ENCODE peak calls at places on chromosomes 3 and 15, in five cellular contexts. F, B, T, X and O are unnamed samples.
A peak's percentile ranks its signal among the peaks of the same experiment; 100 is the strongest.

GRCh38 chr3:58965870-58966269 is 84.0 kb downstream of the CFAP20DC start:
- DNase-seq in T (no peak), B (no peak), X (no peak), F (no peak), O (no peak)

GRCh38 chr15:66802087-66803001 is 100.3 kb downstream of the SMAD6 start:
- DNase-seq in X (peak; percentile 41), F (no peak), B (no peak), T (peak; percentile 24), O (no peak)

GRCh38 chr3:9951962-9952805 is at the start of gene PRRT3:
- DNase-seq in B (peak; percentile 80), X (peak; percentile 61), T (peak; percentile 65), F (no peak), O (peak; percentile 33)

GRCh38 chr3:137764563-137765309 is 621 bp downstream of the SOX14 start:
- DNase-seq in X (no peak), F (no peak), T (no peak), B (no peak), O (no peak)

GRCh38 chr15:48645558-48646330 is at the start of gene FBN1:
- DNase-seq in F (peak; percentile 1), B (peak; percentile 91), X (peak; percentile 90), T (peak; percentile 85), O (no peak)

GRCh38 chr15:73273181-73274002 is 95.4 kb downstream of the HCN4 start:
- DNase-seq in X (peak; percentile 66), B (no peak), F (peak; percentile 33), T (peak; percentile 88), O (peak; percentile 53)

GRCh38 chr3:14203521-14204079 is 25.0 kb downstream of the LSM3 start:
- DNase-seq in F (peak; percentile 41), B (no peak), X (peak; percentile 76), T (peak; percentile 81), O (peak; percentile 42)

GRCh38 chr15:74226761-74227540 is 9.2 kb upstream of the CCDC33 start:
- DNase-seq in X (no peak), T (no peak), B (no peak), F (no peak), O (no peak)

GRCh38 chr3:15431256-15431837 is 3.9 kb downstream of the EAF1 start:
- DNase-seq in F (no peak), B (no peak), T (no peak), X (no peak), O (no peak)

GRCh38 chr3:14125193-14126016 is 553 bp downstream of the TMEM43 start:
- DNase-seq in X (peak; percentile 86), B (peak; percentile 91), T (peak; percentile 68), F (no peak), O (peak; percentile 18)

GRCh38 chr3:153284282-153284938 is 122.4 kb downstream of the RAP2B start:
- DNase-seq in B (no peak), T (peak; percentile 45), F (peak; percentile 45), X (peak; percentile 78), O (no peak)

GRCh38 chr3:119579366-119580147 is at the start of gene ADPRH:
- DNase-seq in F (peak; percentile 20), X (peak; percentile 62), B (peak; percentile 92), T (peak; percentile 61), O (peak; percentile 52)

GRCh38 chr3:3200632-3201212 is 21.2 kb upstream of the CRBN start:
- DNase-seq in B (no peak), F (peak; percentile 52), T (peak; percentile 20), X (peak; percentile 68), O (peak; percentile 58)

GRCh38 chr15:81091889-81092558 is 42.0 kb upstream of the CFAP161 start:
- DNase-seq in F (no peak), T (peak; percentile 30), X (peak; percentile 64), B (no peak), O (no peak)

GRCh38 chr3:25894101-25894500 is 104.2 kb downstream of the OXSM start:
- DNase-seq in T (no peak), X (no peak), F (no peak), B (no peak), O (no peak)

GRCh38 chr15:74418575-74419338 is 15.0 kb downstream of the SEMA7A start:
- DNase-seq in F (no peak), X (no peak), T (no peak), B (no peak), O (no peak)

GRCh38 chr3:49864505-49864904 is 5.2 kb downstream of the CAMKV start:
- DNase-seq in F (no peak), X (no peak), B (no peak), T (no peak), O (no peak)

GRCh38 chr3:131711114-131711786 is 208.5 kb upstream of the MRPL3 start:
- DNase-seq in B (no peak), X (no peak), F (no peak), T (no peak), O (no peak)

GRCh38 chr3:126955004-126955790 is 27.7 kb upstream of the PLXNA1 start:
- DNase-seq in F (no peak), T (no peak), X (no peak), B (peak; percentile 45), O (no peak)

GRCh38 chr3:120743081-120743365 is 479 bp downstream of the GTF2E1 start:
- DNase-seq in B (no peak), T (no peak), F (no peak), X (peak; percentile 17), O (peak; percentile 33)

GRCh38 chr3:127425505-127426443 is 137.9 kb upstream of the PRR20G start:
- DNase-seq in F (no peak), T (no peak), B (no peak), X (no peak), O (no peak)

GRCh38 chr15:98431171-98431570 is 217.2 kb upstream of the IGF1R start:
- DNase-seq in X (no peak), F (no peak), T (no peak), B (no peak), O (no peak)

GRCh38 chr3:170049146-170050000 is 11.6 kb downstream of the GPR160 start:
- DNase-seq in F (no peak), B (no peak), X (no peak), T (peak; percentile 15), O (no peak)

GRCh38 chr3:194592798-194593752 is 40.1 kb downstream of the TMEM44 start:
- DNase-seq in X (peak; percentile 94), T (peak; percentile 96), B (no peak), F (no peak), O (no peak)

GRCh38 chr3:89360155-89360554 is 252.7 kb downstream of the EPHA3 start:
- DNase-seq in F (no peak), T (no peak), B (no peak), X (no peak), O (no peak)

GRCh38 chr15:42582569-42583235 is 7.3 kb downstream of the STARD9 start:
- DNase-seq in F (no peak), B (no peak), T (no peak), X (peak; percentile 29), O (no peak)

GRCh38 chr15:74382004-74382816 is 14.8 kb upstream of the CYP11A1 start:
- DNase-seq in X (peak; percentile 78), F (peak; percentile 71), B (peak; percentile 94), T (peak; percentile 91), O (peak; percentile 36)

GRCh38 chr15:48566669-48567068 is 78.8 kb downstream of the FBN1 start:
- DNase-seq in B (no peak), X (no peak), F (no peak), T (no peak), O (no peak)